ENCODE peak calls at places on chromosomes 6 and 20, in six cellular contexts. N is GM20000, V is HuH-7.5, Z is choroid plexus epithelial cell, Q is PC-9, T is mucosa of descending colon. K is an unnamed sample.

GRCh38 chr6:4370066-4370465 is 234.7 kb upstream of the ECI2 start:
- DNase-seq in N (no peak), V (no peak), Z (peak; percentile 94), Q (peak; percentile 77), T (no peak), K (peak; percentile 13)

GRCh38 chr6:25934735-25935313 is 4.3 kb upstream of the SLC17A2 start:
- DNase-seq in N (no peak), V (no peak), Z (no peak), Q (peak; percentile 39), T (no peak), K (no peak)

GRCh38 chr6:158630944-158631616 is 13.5 kb downstream of the DYNLT1 start:
- DNase-seq in N (no peak), V (no peak), Z (peak; percentile 59), Q (no peak), T (peak; percentile 76), K (no peak)

GRCh38 chr20:3011752-3012151 is 31.7 kb upstream of the GNRH2 start:
- DNase-seq in N (no peak), V (no peak), Z (no peak), Q (no peak), T (no peak), K (no peak)

GRCh38 chr6:134176283-134176975 is 124.0 kb upstream of the SLC2A12 start:
- DNase-seq in N (no peak), V (peak; percentile 35), Z (peak; percentile 73), Q (peak; percentile 31), T (peak; percentile 60), K (no peak)

GRCh38 chr6:139452176-139452876 is 77.9 kb upstream of the CITED2 start:
- DNase-seq in N (no peak), V (no peak), Z (peak; percentile 90), Q (peak; percentile 33), T (no peak), K (no peak)

GRCh38 chr20:4067600-4068261 is 52.4 kb upstream of the RNF24 start:
- DNase-seq in N (no peak), V (no peak), Z (peak; percentile 65), Q (peak; percentile 75), T (no peak), K (no peak)

GRCh38 chr20:50694379-50695143 is 3.2 kb upstream of the RIPOR3 start:
- DNase-seq in N (no peak), V (no peak), Z (no peak), Q (no peak), T (no peak), K (no peak)

GRCh38 chr6:167750956-167751358 is 75.8 kb upstream of the AFDN start:
- DNase-seq in N (no peak), V (peak; percentile 58), Z (no peak), Q (peak; percentile 97), T (peak; percentile 75), K (peak; percentile 8)

GRCh38 chr6:101396552-101397173 is 3.2 kb downstream of the GRIK2 start:
- DNase-seq in N (peak; percentile 75), V (no peak), Z (peak; percentile 70), Q (peak; percentile 48), T (peak; percentile 61), K (no peak)

GRCh38 chr6:155026366-155027045 is 31.4 kb downstream of the TIAM2 start:
- DNase-seq in N (no peak), V (no peak), Z (peak; percentile 77), Q (peak; percentile 75), T (no peak), K (peak; percentile 82)

GRCh38 chr6:155274533-155274932 is 10.7 kb downstream of the CLDN20 start:
- DNase-seq in N (no peak), V (no peak), Z (peak; percentile 37), Q (no peak), T (no peak), K (no peak)

GRCh38 chr20:2869381-2869780 is 3.9 kb upstream of the PTPRA start:
- DNase-seq in N (no peak), V (no peak), Z (no peak), Q (no peak), T (no peak), K (no peak)

K was measured in HCT116.